ENCODE peak calls at places on chromosomes 12 and 14, in ten cellular contexts. S, C, T, R, E, M, I, U, N and K are unnamed samples.

GRCh38 chr12:99146185-99146584 is 501.1 kb downstream of the APAF1 start:
- DNase-seq in M (no peak), E (no peak), I (peak), C (no peak), U (no peak), T (no peak), S (no peak), R (no peak), N (no peak), K (no peak)

GRCh38 chr14:101062065-101062450 is 158.5 kb upstream of the RTL1 start:
- DNase-seq in E (no peak), S (no peak), I (no peak), N (no peak), U (no peak), T (no peak), M (no peak), C (no peak), R (no peak), K (no peak)

GRCh38 chr14:57461777-57462320 is 31.8 kb downstream of the CCDC198 start:
- DNase-seq in N (no peak), E (no peak), S (no peak), R (no peak), M (no peak), C (no peak), U (no peak), I (no peak), T (no peak), K (no peak)

GRCh38 chr14:22303589-22304195 is 285.3 kb downstream of the DAD1 start:
- DNase-seq in I (peak), S (no peak), T (no peak), U (no peak), C (peak), R (no peak), M (no peak), E (no peak), N (no peak), K (no peak)

GRCh38 chr12:30806989-30807694 is 52.4 kb upstream of the CAPRIN2 start:
- DNase-seq in R (no peak), S (no peak), E (peak), M (no peak), N (no peak), U (no peak), T (peak), C (peak), I (peak), K (peak)

GRCh38 chr12:59736786-59737185 is 141.0 kb downstream of the SLC16A7 start:
- DNase-seq in E (no peak), U (no peak), T (no peak), M (no peak), I (no peak), R (no peak), N (no peak), S (no peak), C (peak), K (no peak)

GRCh38 chr14:77077040-77077439 is 21.0 kb upstream of the CIPC start:
- DNase-seq in E (no peak), R (no peak), S (no peak), T (no peak), I (no peak), M (no peak), U (no peak), C (no peak), N (no peak), K (no peak)

GRCh38 chr12:19287302-19287701 is 152.0 kb upstream of the AEBP2 start:
- DNase-seq in S (no peak), T (no peak), M (no peak), C (peak), R (no peak), I (no peak), E (no peak), U (no peak), N (no peak), K (no peak)

GRCh38 chr14:101564819-101565698 is 3.8 kb downstream of the DIO3 start:
- DNase-seq in M (no peak), E (no peak), U (no peak), T (no peak), N (no peak), S (no peak), R (no peak), I (no peak), C (no peak), K (no peak)

GRCh38 chr12:130335517-130336392 is 1.9 kb upstream of the PIWIL1 start:
- DNase-seq in N (peak), M (no peak), E (peak), R (no peak), I (peak), S (no peak), T (peak), U (no peak), C (peak), K (no peak)

GRCh38 chr12:107267604-107268003 is 174.3 kb upstream of the CRY1 start:
- DNase-seq in E (no peak), I (no peak), C (no peak), T (no peak), R (no peak), N (no peak), S (no peak), U (no peak), M (no peak), K (no peak)

GRCh38 chr12:96981053-96981452 is 74.0 kb downstream of the NEDD1 start:
- DNase-seq in E (no peak), U (no peak), T (no peak), I (peak), M (no peak), S (no peak), C (peak), R (no peak), N (no peak), K (no peak)

GRCh38 chr14:88272390-88273019 is 50.6 kb downstream of the KCNK10 start:
- DNase-seq in U (no peak), E (no peak), C (no peak), N (no peak), R (no peak), M (no peak), I (no peak), T (no peak), S (no peak), K (no peak)

GRCh38 chr12:127943481-127944210 is 323.3 kb upstream of the TMEM132C start:
- DNase-seq in M (no peak), S (no peak), E (no peak), R (no peak), C (no peak), I (no peak), T (no peak), N (no peak), U (no peak), K (no peak)

GRCh38 chr12:13444076-13444475 is 247.6 kb downstream of the EMP1 start:
- DNase-seq in I (peak), U (no peak), E (no peak), S (no peak), C (no peak), N (no peak), R (no peak), M (no peak), T (no peak), K (no peak)

GRCh38 chr12:16003460-16003859 is 92.3 kb downstream of the DERA start:
- DNase-seq in T (no peak), E (no peak), M (no peak), S (no peak), I (no peak), C (no peak), R (no peak), U (no peak), N (no peak), K (no peak)

GRCh38 chr12:62779488-62779887 is 155.5 kb downstream of the PPM1H start:
- DNase-seq in C (no peak), U (no peak), I (no peak), E (no peak), T (no peak), N (no peak), S (no peak), M (no peak), R (no peak), K (no peak)

GRCh38 chr12:88111074-88111652 is 30.7 kb downstream of the CEP290 start:
- DNase-seq in C (peak), N (peak), I (no peak), E (peak), R (no peak), T (no peak), S (no peak), M (no peak), U (no peak), K (no peak)

GRCh38 chr12:44246481-44247105 is 410.7 kb downstream of the TMEM117 start:
- DNase-seq in S (no peak), M (no peak), I (no peak), T (no peak), U (no peak), N (no peak), R (no peak), E (no peak), C (peak), K (no peak)

GRCh38 chr14:53391156-53391555 is 238.0 kb upstream of the DDHD1 start:
- DNase-seq in M (no peak), E (no peak), N (no peak), S (no peak), U (no peak), C (peak), T (no peak), I (no peak), R (no peak), K (no peak)

GRCh38 chr12:58346032-58346632 is 404.8 kb downstream of the ATP23 start:
- DNase-seq in T (no peak), I (peak), M (no peak), U (no peak), E (peak), C (peak), N (peak), R (no peak), S (no peak), K (no peak)

GRCh38 chr12:120109570-120110267 is 6.8 kb downstream of the RAB35 start:
- DNase-seq in U (no peak), R (no peak), C (no peak), I (no peak), E (no peak), M (no peak), T (no peak), N (no peak), S (no peak), K (no peak)

GRCh38 chr14:68621400-68622365 is 171.2 kb downstream of the ZFP36L1 start:
- DNase-seq in E (no peak), T (peak), N (no peak), R (no peak), S (no peak), M (no peak), I (no peak), C (peak), U (no peak), K (no peak)

GRCh38 chr12:121620328-121620891 is 5.9 kb upstream of the ORAI1 start:
- DNase-seq in S (no peak), M (no peak), E (no peak), I (peak), T (no peak), C (no peak), N (no peak), R (no peak), U (no peak), K (no peak)

GRCh38 chr14:64971452-64971889 is 665 bp downstream of the RAB15 start:
- DNase-seq in T (no peak), I (no peak), E (no peak), R (no peak), C (no peak), M (no peak), U (no peak), N (no peak), S (no peak), K (no peak)

GRCh38 chr12:52906049-52906645 is 1.3 kb upstream of the KRT8 start:
- DNase-seq in T (no peak), E (no peak), R (no peak), I (no peak), U (no peak), S (no peak), M (no peak), N (no peak), C (no peak), K (no peak)

GRCh38 chr14:61493239-61493638 is 171.9 kb downstream of the PRKCH start:
- DNase-seq in T (no peak), N (no peak), S (no peak), I (no peak), C (peak), U (no peak), R (no peak), E (no peak), M (no peak), K (no peak)

GRCh38 chr12:7113389-7113871 is 4.4 kb upstream of the C1RL start:
- DNase-seq in E (peak), I (peak), C (peak), T (no peak), U (no peak), M (peak), R (no peak), S (peak), N (peak), K (peak)

GRCh38 chr14:81449114-81449513 is 49.0 kb upstream of the STON2 start:
- DNase-seq in R (no peak), S (no peak), M (no peak), C (peak), T (peak), I (no peak), E (no peak), U (no peak), N (no peak), K (no peak)

GRCh38 chr14:51333299-51333698 is 93.3 kb downstream of the TMX1 start:
- DNase-seq in C (no peak), I (no peak), T (no peak), U (no peak), E (no peak), N (no peak), M (no peak), R (no peak), S (no peak), K (no peak)

GRCh38 chr14:97366400-97366799 is 569.2 kb downstream of the VRK1 start:
- DNase-seq in I (no peak), U (no peak), M (no peak), N (no peak), S (no peak), T (no peak), E (no peak), C (no peak), R (no peak), K (no peak)

GRCh38 chr12:10928746-10929286 is at the start of gene PRH2:
- DNase-seq in T (no peak), R (no peak), I (no peak), C (no peak), U (no peak), S (no peak), N (no peak), E (no peak), M (no peak), K (no peak)